ENCODE peak calls at places on chromosomes 11 and 22, in seven cellular contexts. One of them, this sample, is unnamed.

GRCh38 chr11:111555255-111555654 is 14.7 kb downstream of the LAYN start:
- DNase-seq in mesendoderm: no peak
- DNase-seq in neuronal stem cell: no peak
- DNase-seq in IMR-90: peak
- DNase-seq in H1: no peak
- DNase-seq in H9: no peak
- DNase-seq in trophoblast cell: no peak
- DNase-seq in this sample: no peak

GRCh38 chr22:50702261-50702671 is 29.6 kb downstream of the SHANK3 start:
- DNase-seq in mesendoderm: no peak
- DNase-seq in neuronal stem cell: no peak
- DNase-seq in IMR-90: no peak
- DNase-seq in H1: no peak
- DNase-seq in H9: no peak
- DNase-seq in trophoblast cell: no peak
- DNase-seq in this sample: no peak

GRCh38 chr11:14234446-14234845 is 124.5 kb downstream of the RRAS2 start:
- DNase-seq in mesendoderm: no peak
- DNase-seq in neuronal stem cell: no peak
- DNase-seq in IMR-90: no peak
- DNase-seq in H1: no peak
- DNase-seq in H9: no peak
- DNase-seq in trophoblast cell: no peak
- DNase-seq in this sample: no peak

GRCh38 chr11:116515666-116516184 is 257.1 kb downstream of the BUD13 start:
- DNase-seq in mesendoderm: no peak
- DNase-seq in neuronal stem cell: no peak
- DNase-seq in IMR-90: no peak
- DNase-seq in H1: peak
- DNase-seq in H9: peak
- DNase-seq in trophoblast cell: no peak
- DNase-seq in this sample: no peak

GRCh38 chr11:24271798-24272197 is 225.1 kb upstream of the LUZP2 start:
- DNase-seq in mesendoderm: no peak
- DNase-seq in neuronal stem cell: no peak
- DNase-seq in IMR-90: no peak
- DNase-seq in H1: no peak
- DNase-seq in H9: no peak
- DNase-seq in trophoblast cell: no peak
- DNase-seq in this sample: no peak

GRCh38 chr11:36141161-36141560 is 148.1 kb downstream of the COMMD9 start:
- DNase-seq in mesendoderm: no peak
- DNase-seq in neuronal stem cell: no peak
- DNase-seq in IMR-90: no peak
- DNase-seq in H1: no peak
- DNase-seq in H9: no peak
- DNase-seq in trophoblast cell: no peak
- DNase-seq in this sample: no peak

GRCh38 chr22:43147821-43148220 is 3.5 kb upstream of the TSPO start:
- DNase-seq in mesendoderm: no peak
- DNase-seq in neuronal stem cell: no peak
- DNase-seq in IMR-90: no peak
- DNase-seq in H1: no peak
- DNase-seq in H9: no peak
- DNase-seq in trophoblast cell: no peak
- DNase-seq in this sample: no peak

GRCh38 chr22:41772645-41773044 is 27.8 kb upstream of the CCDC134 start:
- DNase-seq in mesendoderm: no peak
- DNase-seq in neuronal stem cell: no peak
- DNase-seq in IMR-90: peak
- DNase-seq in H1: no peak
- DNase-seq in H9: no peak
- DNase-seq in trophoblast cell: no peak
- DNase-seq in this sample: no peak

GRCh38 chr11:75325713-75326438 is 25.6 kb downstream of the ARRB1 start:
- DNase-seq in mesendoderm: peak
- DNase-seq in neuronal stem cell: no peak
- DNase-seq in IMR-90: peak
- DNase-seq in H1: no peak
- DNase-seq in H9: no peak
- DNase-seq in trophoblast cell: no peak
- DNase-seq in this sample: peak

GRCh38 chr11:35649984-35650383 is 12.6 kb upstream of the TRIM44 start:
- DNase-seq in mesendoderm: no peak
- DNase-seq in neuronal stem cell: no peak
- DNase-seq in IMR-90: peak
- DNase-seq in H1: no peak
- DNase-seq in H9: no peak
- DNase-seq in trophoblast cell: no peak
- DNase-seq in this sample: peak

GRCh38 chr22:24401824-24402434 is 25.5 kb upstream of the ADORA2A start:
- DNase-seq in mesendoderm: no peak
- DNase-seq in neuronal stem cell: no peak
- DNase-seq in IMR-90: no peak
- DNase-seq in H1: no peak
- DNase-seq in H9: no peak
- DNase-seq in trophoblast cell: no peak
- DNase-seq in this sample: no peak

GRCh38 chr11:63837027-63837688 is 1.8 kb upstream of the MARK2 start:
- DNase-seq in mesendoderm: peak
- DNase-seq in neuronal stem cell: peak
- DNase-seq in IMR-90: peak
- DNase-seq in H1: peak
- DNase-seq in H9: peak
- DNase-seq in trophoblast cell: peak
- DNase-seq in this sample: peak

GRCh38 chr11:132803436-132803835 is 728.9 kb downstream of the OPCML start:
- DNase-seq in mesendoderm: no peak
- DNase-seq in neuronal stem cell: no peak
- DNase-seq in IMR-90: peak
- DNase-seq in H1: no peak
- DNase-seq in H9: no peak
- DNase-seq in trophoblast cell: no peak
- DNase-seq in this sample: no peak

GRCh38 chr11:7905961-7906429 is 25.1 kb downstream of the OR10A6 start:
- DNase-seq in mesendoderm: peak
- DNase-seq in neuronal stem cell: no peak
- DNase-seq in IMR-90: no peak
- DNase-seq in H1: no peak
- DNase-seq in H9: peak
- DNase-seq in trophoblast cell: peak
- DNase-seq in this sample: no peak

GRCh38 chr22:35888181-35888870 is 140.3 kb downstream of the RBFOX2 start:
- DNase-seq in mesendoderm: no peak
- DNase-seq in neuronal stem cell: no peak
- DNase-seq in IMR-90: no peak
- DNase-seq in H1: no peak
- DNase-seq in H9: no peak
- DNase-seq in trophoblast cell: peak
- DNase-seq in this sample: no peak

GRCh38 chr11:118791961-118792578 is 1.1 kb upstream of the DDX6 start:
- DNase-seq in mesendoderm: peak
- DNase-seq in neuronal stem cell: peak
- DNase-seq in IMR-90: no peak
- DNase-seq in H1: peak
- DNase-seq in H9: peak
- DNase-seq in trophoblast cell: peak
- DNase-seq in this sample: no peak

GRCh38 chr11:75689861-75690641 is 21.2 kb upstream of the MAP6 start:
- DNase-seq in mesendoderm: no peak
- DNase-seq in neuronal stem cell: no peak
- DNase-seq in IMR-90: no peak
- DNase-seq in H1: no peak
- DNase-seq in H9: no peak
- DNase-seq in trophoblast cell: no peak
- DNase-seq in this sample: no peak

GRCh38 chr11:2709429-2709828 is 9.6 kb upstream of the KCNQ1OT1 start:
- DNase-seq in mesendoderm: no peak
- DNase-seq in neuronal stem cell: no peak
- DNase-seq in IMR-90: peak
- DNase-seq in H1: no peak
- DNase-seq in H9: no peak
- DNase-seq in trophoblast cell: no peak
- DNase-seq in this sample: peak

GRCh38 chr11:73585834-73586575 is 11.9 kb downstream of the FAM168A start:
- DNase-seq in mesendoderm: no peak
- DNase-seq in neuronal stem cell: no peak
- DNase-seq in IMR-90: peak
- DNase-seq in H1: no peak
- DNase-seq in H9: no peak
- DNase-seq in trophoblast cell: no peak
- DNase-seq in this sample: peak

GRCh38 chr22:19523240-19524169 is 705 bp downstream of the CLDN5 start:
- DNase-seq in mesendoderm: peak
- DNase-seq in neuronal stem cell: peak
- DNase-seq in IMR-90: peak
- DNase-seq in H1: peak
- DNase-seq in H9: peak
- DNase-seq in trophoblast cell: no peak
- DNase-seq in this sample: peak

GRCh38 chr11:120547871-120548681 is 36.5 kb downstream of the GRIK4 start:
- DNase-seq in mesendoderm: peak
- DNase-seq in neuronal stem cell: no peak
- DNase-seq in IMR-90: peak
- DNase-seq in H1: no peak
- DNase-seq in H9: no peak
- DNase-seq in trophoblast cell: peak
- DNase-seq in this sample: peak

GRCh38 chr11:8156877-8157276 is 11.9 kb downstream of the RIC3 start:
- DNase-seq in mesendoderm: no peak
- DNase-seq in neuronal stem cell: no peak
- DNase-seq in IMR-90: no peak
- DNase-seq in H1: no peak
- DNase-seq in H9: no peak
- DNase-seq in trophoblast cell: no peak
- DNase-seq in this sample: no peak

GRCh38 chr11:96311120-96311568 is 31.9 kb downstream of the MAML2 start:
- DNase-seq in mesendoderm: no peak
- DNase-seq in neuronal stem cell: no peak
- DNase-seq in IMR-90: peak
- DNase-seq in H1: no peak
- DNase-seq in H9: no peak
- DNase-seq in trophoblast cell: no peak
- DNase-seq in this sample: no peak

GRCh38 chr22:36659762-36660509 is 43.6 kb downstream of the CACNG2 start:
- DNase-seq in mesendoderm: peak
- DNase-seq in neuronal stem cell: no peak
- DNase-seq in IMR-90: peak
- DNase-seq in H1: no peak
- DNase-seq in H9: no peak
- DNase-seq in trophoblast cell: peak
- DNase-seq in this sample: peak

GRCh38 chr11:69524291-69524882 is 42.9 kb downstream of the LINC01488 start:
- DNase-seq in mesendoderm: peak
- DNase-seq in neuronal stem cell: no peak
- DNase-seq in IMR-90: peak
- DNase-seq in H1: no peak
- DNase-seq in H9: peak
- DNase-seq in trophoblast cell: no peak
- DNase-seq in this sample: peak

GRCh38 chr22:24133187-24133965 is 47.9 kb upstream of the SUSD2 start:
- DNase-seq in mesendoderm: peak
- DNase-seq in neuronal stem cell: no peak
- DNase-seq in IMR-90: peak
- DNase-seq in H1: no peak
- DNase-seq in H9: peak
- DNase-seq in trophoblast cell: no peak
- DNase-seq in this sample: peak

GRCh38 chr22:47619631-47620030 is 857.2 kb downstream of the TBC1D22A start:
- DNase-seq in mesendoderm: no peak
- DNase-seq in neuronal stem cell: no peak
- DNase-seq in IMR-90: no peak
- DNase-seq in H1: peak
- DNase-seq in H9: no peak
- DNase-seq in trophoblast cell: no peak
- DNase-seq in this sample: no peak
- H2BK5ac ChIP-seq in mesendoderm: no peak
- H2BK5ac ChIP-seq in neuronal stem cell: no peak
- H2BK5ac ChIP-seq in IMR-90: no peak
- H2BK5ac ChIP-seq in H1: no peak
- H2BK5ac ChIP-seq in H9: no peak
- H2BK5ac ChIP-seq in trophoblast cell: no peak
- H2BK5ac ChIP-seq in this sample: no peak

GRCh38 chr11:93842034-93842433 is 8.4 kb downstream of the VSTM5 start:
- DNase-seq in mesendoderm: no peak
- DNase-seq in neuronal stem cell: no peak
- DNase-seq in IMR-90: no peak
- DNase-seq in H1: no peak
- DNase-seq in H9: no peak
- DNase-seq in trophoblast cell: no peak
- DNase-seq in this sample: no peak
- H3K23ac ChIP-seq in mesendoderm: no peak
- H3K23ac ChIP-seq in neuronal stem cell: no peak
- H3K23ac ChIP-seq in IMR-90: no peak
- H3K23ac ChIP-seq in H1: no peak
- H3K23ac ChIP-seq in H9: no peak
- H3K23ac ChIP-seq in trophoblast cell: no peak
- H3K23ac ChIP-seq in this sample: no peak

GRCh38 chr22:39114157-39114511 is 17.1 kb downstream of the APOBEC3H start:
- DNase-seq in mesendoderm: peak
- DNase-seq in neuronal stem cell: no peak
- DNase-seq in IMR-90: no peak
- DNase-seq in H1: no peak
- DNase-seq in H9: peak
- DNase-seq in trophoblast cell: no peak
- DNase-seq in this sample: no peak

GRCh38 chr22:39110631-39111561 is 13.9 kb downstream of the APOBEC3H start:
- DNase-seq in mesendoderm: no peak
- DNase-seq in neuronal stem cell: no peak
- DNase-seq in IMR-90: no peak
- DNase-seq in H1: no peak
- DNase-seq in H9: no peak
- DNase-seq in trophoblast cell: no peak
- DNase-seq in this sample: no peak

GRCh38 chr22:39115976-39116621 is 19.1 kb downstream of the APOBEC3H start:
- DNase-seq in mesendoderm: peak
- DNase-seq in neuronal stem cell: no peak
- DNase-seq in IMR-90: no peak
- DNase-seq in H1: no peak
- DNase-seq in H9: no peak
- DNase-seq in trophoblast cell: no peak
- DNase-seq in this sample: no peak

GRCh38 chr22:39117585-39118191 is 20.6 kb downstream of the APOBEC3H start:
- DNase-seq in mesendoderm: peak
- DNase-seq in neuronal stem cell: no peak
- DNase-seq in IMR-90: peak
- DNase-seq in H1: no peak
- DNase-seq in H9: peak
- DNase-seq in trophoblast cell: no peak
- DNase-seq in this sample: peak

GRCh38 chr22:39115570-39115969 is 18.5 kb downstream of the APOBEC3H start:
- DNase-seq in mesendoderm: no peak
- DNase-seq in neuronal stem cell: no peak
- DNase-seq in IMR-90: no peak
- DNase-seq in H1: no peak
- DNase-seq in H9: no peak
- DNase-seq in trophoblast cell: no peak
- DNase-seq in this sample: no peak
- H2BK5ac ChIP-seq in mesendoderm: peak
- H2BK5ac ChIP-seq in neuronal stem cell: no peak
- H2BK5ac ChIP-seq in IMR-90: no peak
- H2BK5ac ChIP-seq in H1: no peak
- H2BK5ac ChIP-seq in H9: no peak
- H2BK5ac ChIP-seq in trophoblast cell: no peak
- H2BK5ac ChIP-seq in this sample: no peak

GRCh38 chr11:47869548-47870393 is 21.6 kb upstream of the NUP160 start:
- DNase-seq in mesendoderm: no peak
- DNase-seq in neuronal stem cell: no peak
- DNase-seq in IMR-90: no peak
- DNase-seq in H1: no peak
- DNase-seq in H9: no peak
- DNase-seq in trophoblast cell: no peak
- DNase-seq in this sample: no peak
- H3K23ac ChIP-seq in mesendoderm: no peak
- H3K23ac ChIP-seq in neuronal stem cell: no peak
- H3K23ac ChIP-seq in IMR-90: no peak
- H3K23ac ChIP-seq in H1: no peak
- H3K23ac ChIP-seq in H9: no peak
- H3K23ac ChIP-seq in trophoblast cell: no peak
- H3K23ac ChIP-seq in this sample: no peak